ENCODE peak calls at places on chromosomes 2 and 18, in nine cellular contexts. M is H54; Y is amniotic stem cell; L is NCI-H2081; I is memory B cell; U is astrocyte of the spinal cord; R is stimulated activated naive CD8-positive, alpha-beta T cell treated with anti-CD3 and anti-CD28 coated beads, Interleukin-15, Interleukin-2, amounts not matched to agents 100 U/mL and 50 U/mL, for 24 hours; W is NCI-H1694 treated with DMSO at 0.1 percent for 48 hours; K is upper lobe of left lung. O is an unnamed sample.

GRCh38 chr2:73295751-73296400 is 2.5 kb upstream of the EGR4 start:
- DNase-seq in R (no peak), L (no peak), K (peak), M (peak), U (no peak), W (no peak), I (no peak), Y (no peak), O (no peak)

GRCh38 chr2:233065954-233066470 is 5.9 kb downstream of the INPP5D start:
- DNase-seq in M (no peak), R (no peak), Y (no peak), W (no peak), U (no peak), I (no peak), L (no peak), K (no peak), O (no peak)

GRCh38 chr18:55861266-55861665 is 273.3 kb upstream of the TCF4 start:
- DNase-seq in L (no peak), M (no peak), U (peak), I (no peak), R (no peak), W (peak), K (no peak), Y (no peak), O (no peak)

GRCh38 chr2:39728941-39729351 is 50.1 kb downstream of the THUMPD2 start:
- DNase-seq in M (peak), I (peak), U (peak), K (no peak), Y (no peak), W (peak), L (peak), R (peak), O (no peak)

GRCh38 chr2:199602271-199602895 is 144.6 kb upstream of the SATB2 start:
- DNase-seq in I (no peak), K (no peak), R (no peak), W (peak), U (no peak), L (no peak), M (peak), Y (no peak), O (no peak)

GRCh38 chr2:9071584-9072124 is 68.2 kb upstream of the MBOAT2 start:
- DNase-seq in W (no peak), R (no peak), Y (no peak), M (no peak), L (no peak), U (no peak), K (no peak), I (no peak), O (no peak)

GRCh38 chr2:232846055-232846454 is 24.0 kb upstream of the SNORC start:
- DNase-seq in Y (no peak), L (no peak), K (no peak), M (no peak), I (no peak), W (no peak), R (no peak), U (no peak), O (no peak)

GRCh38 chr18:48943736-48944527 is 6.8 kb downstream of the SMAD7 start:
- DNase-seq in W (no peak), Y (no peak), K (no peak), R (no peak), L (no peak), I (no peak), U (no peak), M (no peak), O (no peak)

GRCh38 chr2:95058989-95059601 is 33.6 kb downstream of the MAL start:
- DNase-seq in W (no peak), L (no peak), K (peak), Y (no peak), I (no peak), R (no peak), U (no peak), M (no peak), O (no peak)

GRCh38 chr18:74819433-74820059 is 221.9 kb downstream of the ZNF407 start:
- DNase-seq in Y (no peak), U (no peak), W (no peak), K (no peak), L (no peak), I (no peak), R (no peak), M (no peak), O (no peak)

GRCh38 chr2:23563673-23564617 is 179.0 kb downstream of the KLHL29 start:
- DNase-seq in W (no peak), M (no peak), I (no peak), R (no peak), Y (no peak), K (peak), U (peak), L (no peak), O (peak)

GRCh38 chr18:58781627-58782194 is 83.0 kb upstream of the ZNF532 start:
- DNase-seq in R (peak), Y (peak), L (peak), M (peak), U (peak), I (peak), W (peak), K (no peak), O (no peak)

GRCh38 chr2:118387509-118387908 is 299.2 kb downstream of the INSIG2 start:
- DNase-seq in I (no peak), M (no peak), K (no peak), R (no peak), L (no peak), U (peak), W (no peak), Y (no peak), O (peak)

GRCh38 chr2:235494716-235495372 is 1.0 kb downstream of the AGAP1 start:
- DNase-seq in M (no peak), R (no peak), W (peak), Y (peak), L (peak), U (peak), I (no peak), K (peak), O (no peak)

GRCh38 chr2:113797237-113797636 is 40.8 kb upstream of the SLC35F5 start:
- DNase-seq in L (no peak), M (no peak), R (no peak), U (no peak), I (no peak), Y (no peak), K (no peak), W (no peak), O (no peak)

GRCh38 chr2:96431319-96431718 is 73.8 kb downstream of the NEURL3 start:
- DNase-seq in R (no peak), W (no peak), U (no peak), Y (no peak), L (no peak), M (no peak), K (peak), I (no peak), O (no peak)

GRCh38 chr2:183029219-183029618 is 9.0 kb downstream of the NCKAP1 start:
- DNase-seq in W (no peak), K (no peak), M (no peak), R (no peak), L (no peak), U (no peak), Y (no peak), I (no peak), O (no peak)

GRCh38 chr2:37376421-37377186 is 32.2 kb downstream of the QPCT start:
- DNase-seq in L (no peak), R (peak), M (no peak), U (peak), W (no peak), K (no peak), I (peak), Y (no peak), O (no peak)

GRCh38 chr2:71608441-71608840 is 155.1 kb downstream of the DYSF start:
- DNase-seq in L (no peak), W (no peak), M (no peak), I (no peak), U (no peak), R (no peak), Y (no peak), K (no peak), O (no peak)

GRCh38 chr18:8808001-8808400 is 102.6 kb downstream of the MTCL1 start:
- DNase-seq in I (no peak), Y (no peak), U (no peak), L (no peak), W (no peak), R (no peak), M (no peak), K (peak), O (no peak)

GRCh38 chr2:179876266-179876665 is 14.9 kb upstream of the ZNF385B start:
- DNase-seq in U (no peak), K (no peak), W (peak), R (no peak), Y (no peak), M (no peak), I (no peak), L (no peak), O (no peak)

GRCh38 chr2:57906152-57906732 is 140.4 kb upstream of the VRK2 start:
- DNase-seq in R (no peak), I (peak), U (peak), L (no peak), K (no peak), W (peak), Y (no peak), M (no peak), O (no peak)

GRCh38 chr2:11179899-11180298 is 24.6 kb downstream of the SLC66A3 start:
- DNase-seq in K (no peak), Y (no peak), I (no peak), R (no peak), W (no peak), U (no peak), M (no peak), L (no peak), O (no peak)

GRCh38 chr2:15325296-15325695 is 235.8 kb downstream of the NBAS start:
- DNase-seq in M (no peak), I (no peak), Y (no peak), L (no peak), R (no peak), K (no peak), U (no peak), W (no peak), O (no peak)

GRCh38 chr2:229408356-229408755 is 137.3 kb upstream of the PID1 start:
- DNase-seq in K (no peak), M (peak), L (no peak), Y (peak), R (no peak), U (peak), W (no peak), I (no peak), O (peak)

GRCh38 chr18:3246636-3247242 is 862 bp upstream of the MYL12A start:
- DNase-seq in U (no peak), I (peak), M (no peak), R (peak), L (no peak), W (no peak), K (no peak), Y (no peak), O (no peak)

GRCh38 chr2:175935289-175936181 is 66.5 kb downstream of the LNPK start:
- DNase-seq in L (no peak), M (no peak), U (no peak), R (no peak), K (no peak), Y (no peak), W (no peak), I (no peak), O (no peak)

GRCh38 chr2:61535449-61535848 is 2.7 kb downstream of the XPO1 start:
- DNase-seq in R (no peak), Y (no peak), I (no peak), U (peak), L (no peak), W (no peak), K (no peak), M (no peak), O (no peak)

GRCh38 chr2:239644016-239644415 is 243.2 kb upstream of the HDAC4 start:
- DNase-seq in K (no peak), L (no peak), R (no peak), I (no peak), U (peak), M (no peak), Y (no peak), W (no peak), O (no peak)

GRCh38 chr2:118521960-118522359 is 325.5 kb downstream of the EN1 start:
- DNase-seq in I (no peak), Y (no peak), R (no peak), M (no peak), L (no peak), U (no peak), W (no peak), K (no peak), O (no peak)

GRCh38 chr2:3110555-3110954 is 267.1 kb downstream of the EIPR1 start:
- DNase-seq in L (no peak), Y (no peak), U (no peak), M (no peak), W (no peak), I (no peak), K (no peak), R (no peak), O (no peak)

GRCh38 chr2:183490930-183491329 is 366.7 kb downstream of the NUP35 start:
- DNase-seq in W (no peak), U (peak), M (no peak), I (no peak), Y (no peak), L (no peak), K (no peak), R (no peak), O (peak)

GRCh38 chr2:8514274-8514662 is 167.6 kb upstream of the ID2 start:
- DNase-seq in L (no peak), U (no peak), M (no peak), W (no peak), K (no peak), I (no peak), R (no peak), Y (no peak), O (no peak)

GRCh38 chr2:35790292-35790691 is 565.3 kb upstream of the CRIM1 start:
- DNase-seq in I (no peak), L (no peak), K (no peak), W (no peak), U (no peak), M (no peak), Y (no peak), R (no peak), O (no peak)

O was measured in HS-27A.